ENCODE peak calls at places on chromosomes 12 and 14, in six cellular contexts. J is mesenchymal stem cell, H is H1, U is IMR-90, V is trophoblast cell, C is neuronal stem cell. B is an unnamed sample.

GRCh38 chr14:68292467-68293334 is 473.1 kb downstream of the RAD51B start:
- DNase-seq in C (no peak), J (no peak), V (peak; percentile 13), H (no peak), U (no peak), B (peak; percentile 14)

GRCh38 chr14:78921856-78922255 is 751.7 kb downstream of the NRXN3 start:
- DNase-seq in C (no peak), J (peak; percentile 52), V (no peak), H (no peak), U (peak; percentile 88), B (peak; percentile 82)

GRCh38 chr12:33439587-33440011 is at the start of gene SYT10:
- DNase-seq in C (peak; percentile 69), V (peak; percentile 3), J (peak; percentile 33), H (no peak), U (no peak), B (peak; percentile 83)

GRCh38 chr12:32489070-32489469 is 89.7 kb downstream of the FGD4 start:
- DNase-seq in U (no peak), H (no peak), V (no peak), C (no peak), J (no peak), B (no peak)

GRCh38 chr12:78120866-78121590 is 290.3 kb downstream of the NAV3 start:
- DNase-seq in H (no peak), J (peak; percentile 15), V (peak; percentile 10), C (no peak), U (peak; percentile 52), B (no peak)

GRCh38 chr12:2450553-2450952 is 344.2 kb upstream of the FKBP4 start:
- DNase-seq in C (no peak), H (no peak), J (no peak), V (no peak), U (no peak), B (no peak)

GRCh38 chr12:99810718-99811593 is 163.4 kb downstream of the GARIN6 start:
- DNase-seq in V (no peak), J (peak; percentile 27), C (no peak), H (no peak), U (peak; percentile 18), B (peak; percentile 16)

GRCh38 chr12:130708648-130709047 is 7.5 kb downstream of the RIMBP2 start:
- DNase-seq in U (no peak), J (no peak), H (no peak), V (no peak), C (no peak), B (no peak)

GRCh38 chr12:132807295-132808222 is 21.1 kb downstream of the GOLGA3 start:
- DNase-seq in V (no peak), H (no peak), J (no peak), U (no peak), C (no peak), B (peak; percentile 42)

GRCh38 chr12:608921-609320 is 54.3 kb downstream of the NINJ2 start:
- DNase-seq in H (no peak), J (no peak), U (no peak), V (peak; percentile 72), C (no peak), B (no peak)

DNA sequence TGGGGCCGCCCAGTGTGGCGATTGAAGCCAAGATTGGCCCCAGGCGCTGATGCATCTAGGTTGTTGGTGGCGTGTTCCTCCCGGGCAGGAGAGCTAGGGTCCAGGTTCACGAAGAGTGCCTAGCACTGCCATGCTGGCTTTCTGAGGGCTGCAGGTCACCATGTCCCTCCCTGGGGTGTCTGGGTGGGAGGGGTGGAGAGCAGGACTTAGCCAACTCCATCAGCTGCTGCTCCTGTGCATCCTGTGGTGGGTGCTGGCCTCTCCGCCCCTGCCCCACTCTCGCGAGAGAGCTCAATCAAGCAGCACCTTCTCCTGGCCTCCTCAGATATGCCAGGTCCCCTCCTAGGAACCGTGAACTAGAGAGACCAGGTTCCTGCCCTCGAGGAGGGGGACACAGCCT is 1.8 kb downstream of the TRMT61A start:
- DNase-seq in V (no peak), U (no peak), H (no peak), C (no peak), J (no peak), B (no peak)
- H3K4ac ChIP-seq in V (no peak overlapping the region), U (no peak overlapping the region), H (no peak overlapping the region), C (no peak overlapping the region), J (no peak overlapping the region), B (no peak overlapping the region)

GRCh38 chr12:76763746-76764675 is at the start of gene ZDHHC17:
- DNase-seq in C (peak; percentile 95), V (peak; percentile 97), H (peak; percentile 92), U (peak; percentile 92), J (peak; percentile 93), B (peak; percentile 98)

GRCh38 chr12:76764856-76765255 is 941 bp downstream of the ZDHHC17 start:
- DNase-seq in C (no peak), H (no peak), J (peak; percentile 43), V (no peak), U (peak; percentile 28), B (no peak)

GRCh38 chr12:76765598-76765997 is 1.7 kb downstream of the ZDHHC17 start:
- DNase-seq in J (no peak), V (no peak), U (no peak), C (no peak), H (no peak), B (no peak)

GRCh38 chr12:76766161-76766560 is 2.2 kb downstream of the ZDHHC17 start:
- DNase-seq in C (no peak), V (no peak), H (no peak), J (no peak), U (no peak), B (no peak)

DNA sequence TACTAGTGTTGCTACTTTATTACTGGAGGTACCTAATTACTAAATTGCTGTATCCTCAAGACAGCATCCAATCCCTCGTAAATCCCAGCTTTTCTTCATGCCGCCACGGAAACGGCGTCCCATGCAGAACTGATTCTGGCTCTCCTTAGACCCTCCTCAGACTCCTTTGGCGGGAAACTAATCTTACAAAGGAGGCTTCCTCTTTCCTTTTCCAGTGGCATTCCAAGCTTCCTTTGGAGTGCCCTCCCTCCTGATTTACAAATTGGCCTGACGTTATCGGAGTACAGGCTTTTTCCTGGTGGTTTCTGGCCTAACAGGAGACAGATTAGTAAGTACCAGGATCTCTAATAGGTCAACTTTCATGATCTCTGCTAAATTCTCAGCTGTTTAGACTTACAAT is 1.4 kb upstream of the ZDHHC17 start:
- DNase-seq in V (no peak), U (no peak), J (no peak), C (peak; percentile 55), H (no peak), B (peak; percentile 96)
- H3K4me3 ChIP-seq in V (no peak overlapping the region), U (no peak overlapping the region), J (no peak overlapping the region), C (no peak overlapping the region), H (peak overlapping the region; percentile 17), B (no peak overlapping the region)

GRCh38 chr12:124499873-124500231 is 67.6 kb downstream of the NCOR2 start:
- DNase-seq in J (no peak), H (no peak), C (no peak), V (no peak), U (no peak), B (no peak)
- H3K4ac ChIP-seq in J (peak overlapping the region; percentile 30), H (peak overlapping the region; percentile 91), C (peak overlapping the region; percentile 80), V (peak overlapping the region; percentile 88), U (peak overlapping the region; percentile 94), B (peak overlapping the region; percentile 19)

DNA sequence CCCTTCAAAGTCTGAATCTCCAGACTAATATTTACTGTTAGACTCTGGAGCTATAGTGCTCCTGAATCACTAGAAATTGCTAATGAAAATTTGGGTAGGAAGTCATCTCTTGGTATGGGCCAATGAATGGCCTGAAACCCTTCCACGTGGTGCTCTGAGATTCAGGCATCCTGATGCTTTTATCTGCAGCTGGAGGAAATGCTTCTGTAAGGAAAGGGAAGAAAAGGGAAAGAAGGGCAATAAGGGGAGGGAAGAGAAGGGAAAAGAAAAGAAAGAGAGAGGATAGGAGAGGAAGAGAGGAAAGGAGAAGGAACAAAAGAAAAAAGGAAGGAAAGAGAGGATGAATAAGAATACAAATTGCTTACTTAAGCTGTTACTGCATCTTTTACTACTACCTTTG is 182.3 kb downstream of the GRIP1 start:
- DNase-seq in U (no peak), J (no peak), V (no peak), C (no peak), H (no peak), B (no peak)
- H3K4me3 ChIP-seq in U (no peak overlapping the region), J (no peak overlapping the region), V (no peak overlapping the region), C (no peak overlapping the region), H (no peak overlapping the region), B (no peak overlapping the region)

GRCh38 chr12:122526683-122527477 is at the start of the genes KNTC1 and RSRC2:
- DNase-seq in V (peak; percentile 99), C (peak; percentile 100), H (peak; percentile 93), U (peak; percentile 100), J (peak; percentile 100), B (peak; percentile 100)
- H3K4ac ChIP-seq in V (peak within 1 kb of the TSS; percentile 95), C (no peak within 1 kb of the TSS), H (peak within 1 kb of the TSS; percentile 98), U (peak within 1 kb of the TSS; percentile 95), J (peak within 1 kb of the TSS; percentile 93), B (peak within 1 kb of the TSS; percentile 78)

GRCh38 chr14:99384446-99385417 is 95.9 kb downstream of the SETD3 start:
- DNase-seq in C (no peak), U (no peak), J (no peak), H (no peak), V (no peak), B (no peak)
- H3K4me3 ChIP-seq in C (no peak overlapping the region), U (no peak overlapping the region), J (no peak overlapping the region), H (no peak overlapping the region), V (no peak overlapping the region), B (no peak overlapping the region)

GRCh38 chr14:39174560-39175444 is at the start of gene PNN:
- DNase-seq in U (peak; percentile 100), C (peak; percentile 98), H (peak; percentile 91), J (peak; percentile 100), V (peak; percentile 100), B (peak; percentile 100)
- H3K4ac ChIP-seq in U (peak within 1 kb of the TSS; percentile 95), C (peak within 1 kb of the TSS; percentile 39), H (peak within 1 kb of the TSS; percentile 82), J (peak within 1 kb of the TSS; percentile 52), V (peak within 1 kb of the TSS; percentile 95), B (peak within 1 kb of the TSS; percentile 96)

B was measured in mesendoderm.